ENCODE peak calls at places on chromosomes 4 and X, in five cellular contexts. Q, R, G, D and B are unnamed samples.

GRCh38 chrX:78321809-78322208 is 5.6 kb downstream of the CYSLTR1 start:
- DNase-seq in Q (no peak), R (no peak), G (no peak), D (no peak), B (no peak)

GRCh38 chr4:186651624-186652023 is 72.0 kb downstream of the FAT1 start:
- DNase-seq in Q (peak), R (no peak), G (no peak), D (no peak), B (peak)

GRCh38 chr4:153076861-153077260 is 127.4 kb upstream of the TRIM2 start:
- DNase-seq in Q (no peak), R (no peak), G (no peak), D (no peak), B (no peak)

GRCh38 chr4:15400276-15400675 is 27.6 kb upstream of the C1QTNF7 start:
- DNase-seq in Q (no peak), R (no peak), G (no peak), D (no peak), B (no peak)

GRCh38 chr4:140326395-140326993 is 47.0 kb upstream of the SCOC start:
- DNase-seq in Q (peak), R (no peak), G (peak), D (peak), B (peak)

GRCh38 chrX:44105228-44105913 is 132.2 kb upstream of the NDP start:
- DNase-seq in Q (peak), R (peak), G (no peak), D (no peak), B (no peak)

GRCh38 chr4:140595065-140595464 is 26.3 kb upstream of the UCP1 start:
- DNase-seq in Q (peak), R (peak), G (peak), D (peak), B (peak)

GRCh38 chr4:78332974-78333373 is 218.6 kb upstream of the ANXA3 start:
- DNase-seq in Q (no peak), R (no peak), G (no peak), D (no peak), B (no peak)

GRCh38 chrX:9171841-9172240 is 137.9 kb upstream of the FAM9B start:
- DNase-seq in Q (no peak), R (no peak), G (no peak), D (peak), B (peak)

GRCh38 chr4:118973295-118973694 is 84.6 kb downstream of the SYNPO2 start:
- DNase-seq in Q (no peak), R (no peak), G (no peak), D (no peak), B (peak)

GRCh38 chr4:163343604-163344146 is at the start of gene NPY5R:
- DNase-seq in Q (peak), R (peak), G (no peak), D (no peak), B (no peak)
- H3K9ac ChIP-seq in Q (peak), R (peak), G (no peak), D (no peak), B (no peak)

DNA sequence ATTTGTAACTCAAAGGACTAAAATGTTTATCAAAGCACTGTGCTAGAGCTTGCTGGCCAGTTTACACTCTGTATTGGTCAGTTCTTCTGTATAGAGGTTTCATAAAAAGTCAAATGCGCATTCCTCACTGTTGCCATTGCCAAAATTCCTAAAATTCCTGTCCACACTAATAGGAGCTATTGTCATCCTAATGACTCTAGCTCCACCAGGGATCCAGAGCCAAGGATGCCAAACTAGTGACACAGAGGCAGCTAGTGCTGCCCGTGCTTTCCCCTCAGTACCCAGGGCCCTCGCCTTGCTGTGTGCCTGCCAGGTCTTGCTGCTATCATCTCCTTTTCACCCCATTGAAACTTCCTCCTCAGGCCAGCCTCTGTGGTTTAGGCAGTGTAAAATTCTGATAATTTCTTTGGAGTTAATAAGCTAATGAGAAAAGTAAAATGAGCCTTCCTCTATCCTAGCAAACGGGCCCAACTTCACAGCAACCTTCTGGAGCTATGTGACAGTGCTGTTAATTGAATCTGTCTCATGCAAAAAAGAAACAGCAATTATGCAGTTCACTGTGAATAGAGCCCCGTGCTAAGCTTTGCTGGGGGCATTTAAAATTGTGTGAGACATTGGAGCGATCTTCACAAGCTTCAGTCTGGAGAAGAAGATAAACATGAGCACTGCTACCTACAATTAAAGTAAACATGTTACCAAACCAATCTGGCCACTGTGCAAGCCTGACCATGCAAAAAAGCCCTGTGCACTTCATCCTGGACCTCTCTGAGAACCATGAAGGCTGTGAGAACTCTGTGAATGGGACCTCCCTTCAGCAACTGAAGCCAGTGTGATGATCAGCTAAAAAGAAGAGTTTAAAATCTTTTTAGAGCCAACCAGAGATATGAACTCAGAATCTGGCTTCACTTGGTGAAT is 43.1 kb upstream of the FGF2 start:
- DNase-seq in Q (peak), R (peak), G (peak), D (peak), B (peak)
- H3K9ac ChIP-seq in Q (no peak), R (peak), G (peak), D (peak), B (no peak)

GRCh38 chr4:8280876-8281440 is 11.4 kb downstream of the HTRA3 start:
- DNase-seq in Q (no peak), R (no peak), G (no peak), D (no peak), B (no peak)

GRCh38 chr4:8282742-8283141 is 13.2 kb downstream of the HTRA3 start:
- DNase-seq in Q (no peak), R (no peak), G (no peak), D (no peak), B (no peak)

GRCh38 chr4:8280158-8280875 is 10.8 kb downstream of the HTRA3 start:
- DNase-seq in Q (no peak), R (no peak), G (no peak), D (no peak), B (no peak)

GRCh38 chr4:8282134-8282641 is 12.6 kb downstream of the HTRA3 start:
- DNase-seq in Q (no peak), R (no peak), G (no peak), D (no peak), B (no peak)

DNA sequence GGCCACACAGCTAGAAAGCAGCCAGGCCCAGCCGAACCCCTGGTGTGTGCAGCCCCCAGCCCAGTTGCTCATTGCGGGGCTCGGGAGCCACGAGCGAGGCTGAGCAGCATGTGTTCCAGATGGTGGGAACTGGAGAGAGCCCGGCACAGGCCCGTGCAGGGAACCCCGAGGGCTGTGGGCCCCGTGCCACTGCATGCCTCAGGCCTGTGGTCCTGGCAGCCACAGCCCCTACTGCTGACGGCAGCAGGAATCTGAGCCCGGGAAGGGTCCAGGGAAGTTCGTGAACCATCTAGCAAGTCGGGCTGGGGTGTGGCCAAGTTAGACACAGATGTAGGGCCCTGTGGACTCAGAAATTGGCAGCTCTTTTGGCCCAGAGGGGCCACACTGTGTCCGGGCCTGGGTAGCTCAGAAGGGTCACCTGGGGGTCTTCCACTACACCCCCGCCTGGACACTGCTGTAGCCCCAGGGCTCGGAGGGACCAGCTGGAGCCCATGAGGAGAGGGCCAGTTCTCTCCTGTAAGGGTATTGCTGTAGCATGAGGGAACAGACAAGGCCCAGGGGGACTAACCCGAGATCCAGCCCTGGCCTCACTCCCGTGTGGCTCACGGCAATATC is 12.1 kb downstream of the HTRA3 start:
- DNase-seq in Q (no peak), R (no peak), G (no peak), D (peak), B (peak)
- H3K9ac ChIP-seq in Q (no peak), R (no peak), G (no peak), D (no peak), B (no peak)

GRCh38 chr4:184416913-184417734 is 57.2 kb downstream of the IRF2 start:
- DNase-seq in Q (no peak), R (no peak), G (no peak), D (peak), B (peak)
- H3K9ac ChIP-seq in Q (no peak), R (no peak), G (no peak), D (peak), B (no peak)

DNA sequence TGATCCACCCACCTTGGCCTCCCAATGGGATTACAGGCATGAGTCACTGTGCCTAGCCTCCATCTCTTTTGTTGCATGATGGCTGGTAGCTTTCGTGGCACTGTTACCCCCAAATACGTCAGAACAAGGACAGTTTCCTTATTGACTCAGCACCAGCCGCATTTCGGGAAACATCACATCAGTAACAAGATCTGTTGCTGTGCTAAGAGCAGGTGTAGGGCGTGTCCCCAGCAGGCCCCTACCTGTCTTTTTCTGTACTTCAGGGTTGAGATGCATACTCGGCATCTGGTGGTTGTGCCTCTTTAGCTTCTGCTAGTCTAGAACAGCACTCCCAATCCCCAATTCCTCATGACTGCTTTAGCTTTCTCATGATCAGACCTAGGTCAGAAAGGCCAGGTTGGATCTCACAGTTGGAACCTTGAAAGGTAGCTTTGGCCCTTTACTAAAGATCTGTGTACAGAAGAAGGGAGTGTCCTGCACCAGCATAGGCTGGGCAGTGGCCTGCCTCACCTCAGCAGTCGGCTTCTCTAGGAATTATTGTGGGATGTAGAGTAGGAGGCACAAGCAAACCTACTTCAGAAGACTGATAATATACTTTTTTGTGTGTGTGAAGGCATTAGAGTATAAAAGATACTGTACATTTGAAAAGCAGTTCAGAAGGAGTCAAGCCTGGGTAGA is 36.8 kb downstream of the NSD2 start:
- DNase-seq in Q (no peak), R (no peak), G (no peak), D (no peak), B (no peak)
- H3K9ac ChIP-seq in Q (no peak), R (no peak), G (no peak), D (no peak), B (no peak)

GRCh38 chr4:56506110-56506705 is 617 bp downstream of the ARL9 start:
- DNase-seq in Q (peak), R (peak), G (no peak), D (no peak), B (peak)
- H3K9ac ChIP-seq in Q (no peak), R (no peak), G (no peak), D (peak), B (peak)

DNA sequence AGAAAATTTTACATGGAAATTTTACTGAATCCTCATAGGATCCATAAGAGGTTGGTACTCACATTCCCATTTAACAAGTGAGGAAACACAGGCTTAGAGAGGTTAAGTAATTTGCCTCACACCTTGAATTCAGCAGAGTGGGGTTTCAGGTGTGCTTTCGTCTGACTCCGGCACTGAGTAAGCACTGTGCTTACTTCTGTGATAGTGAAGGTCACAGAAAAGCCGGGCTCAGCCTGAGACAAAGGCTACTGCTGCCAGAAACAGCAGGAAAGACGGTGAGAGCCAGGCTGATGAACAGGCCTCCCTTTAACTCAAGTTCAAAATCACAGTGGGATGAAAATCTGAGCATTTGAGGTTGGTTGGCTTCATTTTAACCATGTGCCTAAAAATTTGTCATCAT is 121.0 kb upstream of the LNX1 start:
- DNase-seq in Q (no peak), R (no peak), G (no peak), D (no peak), B (no peak)
- H3K9ac ChIP-seq in Q (no peak), R (no peak), G (no peak), D (no peak), B (no peak)

GRCh38 chrX:47191331-47191730 is 2.3 kb upstream of the UBA1 start:
- DNase-seq in Q (peak), R (no peak), G (peak), D (no peak), B (no peak)

GRCh38 chrX:47191806-47192401 is 1.7 kb upstream of the UBA1 start:
- DNase-seq in Q (no peak), R (no peak), G (no peak), D (no peak), B (no peak)

GRCh38 chrX:47194388-47194787 is 759 bp downstream of the UBA1 start:
- DNase-seq in Q (no peak), R (no peak), G (no peak), D (no peak), B (no peak)

GRCh38 chrX:47196098-47196497 is 2.5 kb downstream of the UBA1 start:
- DNase-seq in Q (no peak), R (no peak), G (no peak), D (no peak), B (no peak)

DNA sequence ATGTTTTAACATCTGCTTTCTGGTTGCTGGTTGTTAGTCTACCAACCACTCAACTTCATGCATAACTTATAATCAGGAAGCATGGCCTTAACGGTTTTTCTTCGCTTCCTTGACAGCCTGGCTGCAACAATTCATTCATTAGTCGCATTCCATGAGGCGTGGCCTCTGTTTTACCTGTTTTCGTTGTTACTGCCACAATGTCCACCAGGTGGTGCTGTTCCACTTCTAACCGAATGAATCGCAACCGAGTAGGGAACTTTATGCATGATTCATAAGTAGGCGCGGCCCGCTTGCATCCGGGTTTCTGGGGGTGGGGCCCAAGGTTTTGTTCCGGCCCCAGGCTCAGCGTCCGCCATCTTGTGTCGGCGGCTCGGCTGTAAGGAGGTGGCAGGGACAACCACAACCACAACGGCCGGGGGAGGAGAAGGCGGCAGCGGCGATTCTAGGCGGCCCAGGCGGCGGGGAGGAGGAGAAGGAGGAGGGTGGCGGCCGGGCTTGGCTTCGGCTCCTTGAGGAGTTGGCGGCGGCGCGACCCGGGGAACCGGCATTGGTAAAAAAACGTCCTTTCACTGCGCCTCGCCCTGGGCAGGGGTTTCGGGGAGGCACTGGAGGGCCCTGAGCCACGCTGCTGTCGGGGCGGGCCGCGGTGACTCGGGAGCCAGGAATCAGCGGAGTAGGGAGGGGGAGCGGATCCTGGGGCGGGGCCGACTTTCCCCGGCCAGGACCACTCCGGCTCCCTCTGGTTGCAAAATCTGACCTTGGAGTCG is at the start of gene UBA1:
- DNase-seq in Q (peak), R (peak), G (peak), D (peak), B (peak)
- H3K9ac ChIP-seq in Q (peak), R (peak), G (peak), D (peak), B (peak)

GRCh38 chr4:53767503-53767902 is 176.2 kb upstream of the LNX1 start:
- DNase-seq in Q (no peak), R (no peak), G (no peak), D (no peak), B (peak)

GRCh38 chr4:53763813-53764597 is 172.7 kb upstream of the LNX1 start:
- DNase-seq in Q (peak), R (no peak), G (no peak), D (peak), B (peak)

DNA sequence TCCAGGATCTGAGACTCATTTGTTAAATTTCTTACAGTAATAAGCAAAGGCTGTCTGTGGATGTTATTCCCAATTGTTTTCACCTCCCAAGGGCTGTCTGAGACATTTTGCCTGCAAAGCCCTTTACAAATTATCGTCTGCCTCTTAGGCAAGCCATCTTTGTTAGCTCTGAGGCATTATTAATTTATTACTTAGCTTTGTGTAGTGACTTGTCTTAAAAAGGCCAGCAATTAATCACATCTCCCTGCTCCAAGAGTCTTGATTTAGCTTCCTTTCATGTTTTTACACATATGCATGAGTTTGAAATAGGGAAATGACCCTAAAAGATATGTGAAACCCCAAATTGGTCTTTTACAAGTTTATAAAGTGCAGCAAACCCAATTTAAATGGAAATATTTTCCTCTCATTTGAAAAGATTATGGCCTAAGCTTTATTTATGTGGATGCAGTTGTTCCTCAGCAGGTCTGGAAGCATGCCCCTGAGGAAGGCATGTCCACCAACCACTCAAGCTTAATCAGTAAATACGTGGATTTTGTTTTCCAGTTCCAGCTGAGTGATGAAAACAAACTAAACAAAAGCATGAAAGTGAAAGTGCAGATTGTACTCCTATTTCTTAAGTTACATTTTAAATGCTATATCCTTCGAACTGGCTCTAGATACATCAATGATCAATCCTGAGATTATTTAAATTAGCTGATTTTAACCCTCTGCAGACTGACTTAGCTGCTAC is 173.6 kb upstream of the LNX1 start:
- DNase-seq in Q (no peak), R (no peak), G (no peak), D (no peak), B (peak)
- H3K9ac ChIP-seq in Q (no peak), R (no peak), G (no peak), D (peak), B (no peak)